ENCODE peak calls at places on chromosome 5, in five cellular contexts. C, Q, S, R and A are unnamed samples.

GRCh38 chr5:15702102-15702501 is 202.1 kb downstream of the FBXL7 start:
- DNase-seq in C (peak; percentile 3), Q (no peak), S (no peak), R (no peak), A (no peak)

GRCh38 chr5:56900395-56900794 is 9.0 kb upstream of the SETD9 start:
- DNase-seq in C (no peak), Q (no peak), S (no peak), R (no peak), A (no peak)

GRCh38 chr5:74895906-74896305 is 29.7 kb upstream of the FAM169A start:
- DNase-seq in C (no peak), Q (no peak), S (peak; percentile 75), R (peak; percentile 55), A (no peak)

GRCh38 chr5:56625577-56625976 is 189.8 kb upstream of the MAP3K1 start:
- DNase-seq in C (no peak), Q (no peak), S (no peak), R (no peak), A (no peak)

GRCh38 chr5:1156754-1157460 is 44.5 kb upstream of the SLC6A19 start:
- DNase-seq in C (no peak), Q (no peak), S (no peak), R (no peak), A (no peak)

GRCh38 chr5:6391151-6391550 is 12.8 kb upstream of the MED10 start:
- DNase-seq in C (no peak), Q (no peak), S (no peak), R (no peak), A (no peak)

GRCh38 chr5:151052834-151053233 is 28.0 kb downstream of the TNIP1 start:
- DNase-seq in C (no peak), Q (no peak), S (no peak), R (no peak), A (no peak)

GRCh38 chr5:74063821-74064598 is 438.0 kb downstream of the ARHGEF28 start:
- DNase-seq in C (peak; percentile 14), Q (no peak), S (no peak), R (no peak), A (no peak)

GRCh38 chr5:368162-369084 is 46.9 kb downstream of the AHRR start:
- DNase-seq in C (no peak), Q (no peak), S (no peak), R (peak; percentile 10), A (peak; percentile 10)

GRCh38 chr5:54876-55569 is 36.9 kb upstream of the PLEKHG4B start:
- DNase-seq in C (no peak), Q (no peak), S (no peak), R (no peak), A (no peak)

GRCh38 chr5:34474573-34475021 is 181.5 kb upstream of the RAI14 start:
- DNase-seq in C (peak; percentile 40), Q (peak; percentile 38), S (no peak), R (no peak), A (no peak)

GRCh38 chr5:103037673-103038455 is 82.1 kb downstream of the GIN1 start:
- DNase-seq in C (no peak), Q (no peak), S (no peak), R (no peak), A (no peak)

GRCh38 chr5:168177831-168178450 is 113.5 kb upstream of the WWC1 start:
- DNase-seq in C (no peak), Q (no peak), S (no peak), R (no peak), A (no peak)

GRCh38 chr5:128905225-128906110 is 59.8 kb upstream of the SLC27A6 start:
- DNase-seq in C (peak; percentile 34), Q (peak; percentile 61), S (no peak), R (peak; percentile 9), A (no peak)

GRCh38 chr5:95715799-95716461 is 15.2 kb upstream of the RHOBTB3 start:
- DNase-seq in C (no peak), Q (peak; percentile 63), S (no peak), R (no peak), A (no peak)

GRCh38 chr5:77029376-77029885 is 773 bp upstream of the AGGF1 start:
- DNase-seq in C (no peak), Q (no peak), S (no peak), R (no peak), A (no peak)

GRCh38 chr5:27702339-27702820 is 664.0 kb upstream of the CDH9 start:
- DNase-seq in C (no peak), Q (no peak), S (no peak), R (no peak), A (no peak)

GRCh38 chr5:74761241-74761640 is 5.7 kb downstream of the GFM2 start:
- DNase-seq in C (no peak), Q (no peak), S (no peak), R (no peak), A (no peak)

GRCh38 chr5:111453747-111454146 is 58.6 kb downstream of the STARD4 start:
- DNase-seq in C (no peak), Q (no peak), S (no peak), R (no peak), A (no peak)

GRCh38 chr5:67676863-67677262 is 480.3 kb upstream of the CD180 start:
- DNase-seq in C (no peak), Q (no peak), S (no peak), R (no peak), A (no peak)

GRCh38 chr5:12245429-12245828 is 341.2 kb upstream of the CTNND2 start:
- DNase-seq in C (no peak), Q (no peak), S (no peak), R (no peak), A (no peak)

GRCh38 chr5:161547573-161548471 is 1.3 kb upstream of the GABRB2 start:
- DNase-seq in C (no peak), Q (no peak), S (no peak), R (peak; percentile 14), A (no peak)

GRCh38 chr5:122469520-122469919 is 157.5 kb downstream of the SNCAIP start:
- DNase-seq in C (no peak), Q (no peak), S (no peak), R (no peak), A (no peak)

GRCh38 chr5:68821056-68821455 is 272.8 kb upstream of the SLC30A5 start:
- DNase-seq in C (no peak), Q (no peak), S (no peak), R (no peak), A (no peak)

GRCh38 chr5:1517838-1518237 is 5.9 kb downstream of the LPCAT1 start:
- DNase-seq in C (no peak), Q (no peak), S (peak; percentile 23), R (peak; percentile 18), A (no peak)

GRCh38 chr5:88815048-88815789 is 67.8 kb downstream of the MEF2C start:
- DNase-seq in C (no peak), Q (no peak), S (no peak), R (no peak), A (no peak)

GRCh38 chr5:119313876-119314605 is 41.8 kb upstream of the TNFAIP8 start:
- DNase-seq in C (no peak), Q (no peak), S (no peak), R (no peak), A (no peak)

GRCh38 chr5:472076-472655 is 29.2 kb downstream of the EXOC3 start:
- DNase-seq in C (no peak), Q (no peak), S (peak; percentile 45), R (peak; percentile 26), A (peak; percentile 52)

GRCh38 chr5:132065351-132065937 is 5.0 kb downstream of the IL3 start:
- DNase-seq in C (peak; percentile 53), Q (peak; percentile 60), S (peak; percentile 50), R (peak; percentile 50), A (no peak)

GRCh38 chr5:16602182-16602581 is 14.6 kb downstream of the RETREG1 start:
- DNase-seq in C (no peak), Q (no peak), S (no peak), R (no peak), A (no peak)

GRCh38 chr5:187042-187431 is 4.3 kb upstream of the LRRC14B start:
- DNase-seq in C (no peak), Q (no peak), S (no peak), R (no peak), A (no peak)

GRCh38 chr5:170280090-170280493 is 17.5 kb downstream of the LCP2 start:
- DNase-seq in C (no peak), Q (no peak), S (no peak), R (no peak), A (no peak)

GRCh38 chr5:55993013-55993412 is 1.8 kb downstream of the IL6ST start:
- DNase-seq in C (no peak), Q (no peak), S (no peak), R (no peak), A (no peak)

GRCh38 chr5:83848928-83849327 is 128.3 kb upstream of the HAPLN1 start:
- DNase-seq in C (no peak), Q (no peak), S (no peak), R (no peak), A (no peak)

GRCh38 chr5:14385022-14385421 is 196.6 kb upstream of the OTULINL start:
- DNase-seq in C (no peak), Q (no peak), S (no peak), R (no peak), A (no peak)

GRCh38 chr5:36066001-36066539 is 612 bp downstream of the UGT3A2 start:
- DNase-seq in C (no peak), Q (no peak), S (no peak), R (no peak), A (no peak)
- TF ChIP-seq POLR2AphosphoS5 in C (no peak), Q (no peak), S (no peak), R (no peak), A (no peak)

DNA sequence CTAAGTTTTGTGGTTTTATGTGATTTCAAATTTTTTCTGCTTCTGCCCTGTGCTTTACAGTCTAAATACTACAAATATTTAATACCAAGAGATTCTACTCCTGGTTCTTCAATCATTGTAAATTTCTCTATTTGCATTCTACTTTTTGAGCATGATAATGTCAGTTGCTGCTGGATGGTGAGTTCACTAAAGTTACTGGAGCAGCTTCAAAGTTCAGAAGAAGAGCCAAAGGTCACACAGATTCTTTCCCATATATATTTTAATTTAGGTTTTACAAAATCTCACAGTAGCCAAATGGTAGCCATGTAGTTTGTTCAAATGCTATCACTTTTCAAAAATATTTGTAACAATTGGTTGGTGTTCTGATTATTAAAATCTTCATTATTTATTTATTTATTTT is 378.7 kb downstream of the TMEM232 start:
- DNase-seq in C (no peak), Q (no peak), S (no peak), R (no peak), A (no peak)
- TF ChIP-seq POLR2AphosphoS5 in C (no peak), Q (no peak), S (no peak), R (no peak), A (no peak)

GRCh38 chr5:113172231-113172826 is 195.7 kb downstream of the DCP2 start:
- DNase-seq in C (no peak), Q (no peak), S (no peak), R (no peak), A (no peak)
- TF ChIP-seq POLR2AphosphoS5 in C (no peak), Q (no peak), S (no peak), R (no peak), A (no peak)

GRCh38 chr5:65727491-65728156 is 5.6 kb downstream of the NLN start:
- DNase-seq in C (no peak), Q (no peak), S (no peak), R (no peak), A (no peak)

GRCh38 chr5:65722575-65723424 is 795 bp downstream of the NLN start:
- DNase-seq in C (peak; percentile 29), Q (peak; percentile 19), S (no peak), R (no peak), A (no peak)

GRCh38 chr5:65718576-65719310 is 3.2 kb downstream of the SGTB start:
- DNase-seq in C (no peak), Q (no peak), S (no peak), R (no peak), A (no peak)

GRCh38 chr5:65721050-65721774 is 697 bp downstream of the SGTB start:
- DNase-seq in C (peak; percentile 66), Q (no peak), S (peak; percentile 53), R (peak; percentile 55), A (no peak)

GRCh38 chr5:65721775-65722574 is at the start of the genes NLN and SGTB:
- DNase-seq in C (peak; percentile 63), Q (peak; percentile 37), S (peak; percentile 90), R (peak; percentile 91), A (peak; percentile 73)
- TF ChIP-seq POLR2AphosphoS5 in C (peak; percentile 69), Q (peak; percentile 78), S (no peak), R (peak; percentile 26), A (no peak)